ENCODE peak calls at places on chromosomes 5 and 9, in eight cellular contexts. C, J, B, N, M, F, L and G are unnamed samples.

GRCh38 chr9:134379774-134380431 is 53.6 kb downstream of the RXRA start:
- DNase-seq in N (no peak), J (peak; percentile 31), L (no peak), B (no peak), M (no peak), C (no peak), F (no peak), G (no peak)

GRCh38 chr9:88441301-88442007 is 53.2 kb downstream of the SPIN1 start:
- DNase-seq in M (no peak), N (no peak), B (no peak), J (no peak), L (no peak), F (no peak), C (no peak), G (no peak)

GRCh38 chr9:79663299-79663698 is 91.5 kb downstream of the TLE4 start:
- DNase-seq in J (no peak), B (no peak), L (no peak), F (no peak), N (no peak), C (no peak), M (no peak), G (no peak)

GRCh38 chr9:28821240-28821639 is 1248.0 kb upstream of the C9orf72 start:
- DNase-seq in L (no peak), J (no peak), B (no peak), F (no peak), C (no peak), M (no peak), N (no peak), G (no peak)

GRCh38 chr9:81002242-81002641 is 687.1 kb downstream of the TLE1 start:
- DNase-seq in C (no peak), B (no peak), F (no peak), N (no peak), J (no peak), M (no peak), L (no peak), G (no peak)

GRCh38 chr5:134510970-134511795 is 14.3 kb upstream of the JADE2 start:
- DNase-seq in J (peak; percentile 61), C (no peak), L (peak; percentile 43), B (peak; percentile 38), N (no peak), F (peak; percentile 74), M (no peak), G (peak; percentile 44)

GRCh38 chr5:39224196-39224754 is 4.9 kb upstream of the FYB1 start:
- DNase-seq in N (no peak), C (peak; percentile 47), F (no peak), J (peak; percentile 48), L (peak; percentile 36), B (no peak), M (no peak), G (peak; percentile 71)

GRCh38 chr5:124697912-124698690 is 48.3 kb downstream of the ZNF608 start:
- DNase-seq in F (no peak), M (no peak), C (peak; percentile 5), J (peak; percentile 22), L (peak; percentile 21), N (no peak), B (no peak), G (no peak)

GRCh38 chr9:93810028-93810971 is 144.9 kb downstream of the BARX1 start:
- DNase-seq in F (no peak), M (peak; percentile 66), J (no peak), B (no peak), C (no peak), N (peak; percentile 39), L (no peak), G (no peak)

GRCh38 chr9:123349691-123350480 is 6.1 kb upstream of the CRB2 start:
- DNase-seq in L (peak; percentile 59), B (peak; percentile 42), N (peak; percentile 52), C (peak; percentile 26), J (peak; percentile 61), F (no peak), M (peak; percentile 80), G (peak; percentile 55)

GRCh38 chr9:111759762-111760639 is 34.7 kb downstream of the SHOC1 start:
- DNase-seq in N (no peak), L (peak; percentile 96), J (peak; percentile 77), C (peak; percentile 79), B (no peak), F (no peak), M (peak; percentile 25), G (peak; percentile 28)

GRCh38 chr5:9905661-9906060 is 275.5 kb upstream of the TAS2R1 start:
- DNase-seq in N (no peak), B (no peak), C (no peak), F (no peak), M (no peak), L (no peak), J (no peak), G (no peak)